ENCODE peak calls at places on chromosomes 4 and X, in eight cellular contexts. One of them, this sample, is unnamed.

GRCh38 chr4:46254788-46255187 is 130.9 kb upstream of the GABRG1 start:
- DNase-seq in MM.1S: peak
- DNase-seq in brain microvascular endothelial cell: no peak
- DNase-seq in endothelial cell of umbilical vein: no peak
- DNase-seq in suprapubic skin: no peak
- DNase-seq in cardiac fibroblast: no peak
- DNase-seq in AG10803: no peak
- DNase-seq in spleen: no peak
- DNase-seq in this sample: no peak

GRCh38 chr4:153519677-153520076 is 53.5 kb downstream of the TMEM131L start:
- DNase-seq in cardiac fibroblast: no peak
- DNase-seq in brain microvascular endothelial cell: no peak
- DNase-seq in AG10803: no peak
- DNase-seq in endothelial cell of umbilical vein: no peak
- DNase-seq in MM.1S: no peak
- DNase-seq in suprapubic skin: no peak
- DNase-seq in spleen: no peak
- DNase-seq in this sample: no peak

GRCh38 chr4:15144249-15144966 is 142.1 kb downstream of the CPEB2 start:
- DNase-seq in endothelial cell of umbilical vein: no peak
- DNase-seq in spleen: no peak
- DNase-seq in cardiac fibroblast: peak
- DNase-seq in suprapubic skin: no peak
- DNase-seq in AG10803: no peak
- DNase-seq in MM.1S: no peak
- DNase-seq in brain microvascular endothelial cell: no peak
- DNase-seq in this sample: no peak

GRCh38 chr4:189124149-189124758 is 816.4 kb upstream of the FRG1 start:
- DNase-seq in AG10803: peak
- DNase-seq in endothelial cell of umbilical vein: no peak
- DNase-seq in spleen: no peak
- DNase-seq in cardiac fibroblast: peak
- DNase-seq in MM.1S: peak
- DNase-seq in suprapubic skin: no peak
- DNase-seq in brain microvascular endothelial cell: peak
- DNase-seq in this sample: no peak

GRCh38 chr4:80387390-80388283 is 52.1 kb downstream of the CFAP299 start:
- DNase-seq in brain microvascular endothelial cell: no peak
- DNase-seq in MM.1S: no peak
- DNase-seq in cardiac fibroblast: no peak
- DNase-seq in spleen: no peak
- DNase-seq in endothelial cell of umbilical vein: no peak
- DNase-seq in AG10803: no peak
- DNase-seq in suprapubic skin: no peak
- DNase-seq in this sample: no peak

GRCh38 chr4:73868206-73869129 is 725 bp upstream of the CXCL1 start:
- DNase-seq in suprapubic skin: no peak
- DNase-seq in endothelial cell of umbilical vein: peak
- DNase-seq in AG10803: no peak
- DNase-seq in MM.1S: no peak
- DNase-seq in spleen: no peak
- DNase-seq in cardiac fibroblast: peak
- DNase-seq in brain microvascular endothelial cell: no peak
- DNase-seq in this sample: no peak

GRCh38 chr4:69823481-69824186 is 36.3 kb downstream of the SULT1E1 start:
- DNase-seq in spleen: peak
- DNase-seq in brain microvascular endothelial cell: peak
- DNase-seq in endothelial cell of umbilical vein: peak
- DNase-seq in AG10803: peak
- DNase-seq in suprapubic skin: no peak
- DNase-seq in cardiac fibroblast: peak
- DNase-seq in MM.1S: peak
- DNase-seq in this sample: no peak

GRCh38 chrX:155434906-155435743 is 23.3 kb downstream of the F8A3 start:
- DNase-seq in MM.1S: no peak
- DNase-seq in brain microvascular endothelial cell: no peak
- DNase-seq in endothelial cell of umbilical vein: no peak
- DNase-seq in cardiac fibroblast: no peak
- DNase-seq in spleen: no peak
- DNase-seq in AG10803: no peak
- DNase-seq in suprapubic skin: no peak
- DNase-seq in this sample: no peak

GRCh38 chr4:44671636-44672035 is 6.6 kb upstream of the GUF1 start:
- DNase-seq in endothelial cell of umbilical vein: no peak
- DNase-seq in cardiac fibroblast: no peak
- DNase-seq in MM.1S: no peak
- DNase-seq in suprapubic skin: no peak
- DNase-seq in AG10803: no peak
- DNase-seq in brain microvascular endothelial cell: no peak
- DNase-seq in spleen: no peak
- DNase-seq in this sample: no peak

GRCh38 chrX:91066104-91066503 is 368.5 kb upstream of the PABPC5 start:
- DNase-seq in spleen: no peak
- DNase-seq in suprapubic skin: no peak
- DNase-seq in MM.1S: no peak
- DNase-seq in cardiac fibroblast: no peak
- DNase-seq in endothelial cell of umbilical vein: no peak
- DNase-seq in brain microvascular endothelial cell: no peak
- DNase-seq in AG10803: no peak
- DNase-seq in this sample: no peak

GRCh38 chrX:132022115-132022862 is 813 bp upstream of the STK26 start:
- DNase-seq in brain microvascular endothelial cell: no peak
- DNase-seq in spleen: no peak
- DNase-seq in MM.1S: peak
- DNase-seq in endothelial cell of umbilical vein: peak
- DNase-seq in suprapubic skin: no peak
- DNase-seq in AG10803: no peak
- DNase-seq in cardiac fibroblast: peak
- DNase-seq in this sample: no peak

DNA sequence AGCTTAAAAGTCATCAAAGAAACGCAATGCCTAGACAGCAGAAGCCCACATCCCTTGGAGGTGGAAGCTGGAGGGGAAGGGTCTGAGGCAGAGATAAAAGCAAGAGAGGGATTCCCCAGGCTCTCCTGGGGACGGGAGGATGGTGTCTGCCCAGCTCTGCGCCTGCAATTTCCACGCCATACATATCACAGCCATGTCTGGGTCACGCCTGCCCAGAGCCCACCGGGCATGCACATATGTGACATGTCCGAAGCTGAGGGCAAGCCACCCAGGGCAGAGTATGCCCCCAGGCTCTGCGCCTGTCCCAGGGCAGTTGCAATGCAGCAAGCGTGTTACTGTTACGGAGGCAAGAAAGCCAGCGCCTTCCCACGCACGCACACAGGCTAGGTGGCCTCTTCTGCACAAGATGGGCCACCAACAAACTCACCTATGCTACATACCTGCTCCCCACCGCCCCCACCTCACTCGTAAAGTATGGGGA is 1.2 kb downstream of the FGF13 start:
- DNase-seq in AG10803: no peak
- DNase-seq in suprapubic skin: no peak
- DNase-seq in spleen: peak
- DNase-seq in endothelial cell of umbilical vein: no peak
- DNase-seq in MM.1S: no peak
- DNase-seq in brain microvascular endothelial cell: no peak
- DNase-seq in cardiac fibroblast: no peak
- DNase-seq in this sample: no peak
- H3K4me3 ChIP-seq in AG10803: peak
- H3K4me3 ChIP-seq in suprapubic skin: peak
- H3K4me3 ChIP-seq in spleen: peak
- H3K4me3 ChIP-seq in endothelial cell of umbilical vein: no peak
- H3K4me3 ChIP-seq in MM.1S: peak
- H3K4me3 ChIP-seq in brain microvascular endothelial cell: peak
- H3K4me3 ChIP-seq in cardiac fibroblast: no peak
- H3K4me3 ChIP-seq in this sample: no peak

GRCh38 chr4:181578911-181579310 is 664.3 kb upstream of the TENM3 start:
- DNase-seq in spleen: no peak
- DNase-seq in suprapubic skin: no peak
- DNase-seq in AG10803: no peak
- DNase-seq in endothelial cell of umbilical vein: no peak
- DNase-seq in MM.1S: no peak
- DNase-seq in cardiac fibroblast: no peak
- DNase-seq in brain microvascular endothelial cell: no peak
- DNase-seq in this sample: no peak

DNA sequence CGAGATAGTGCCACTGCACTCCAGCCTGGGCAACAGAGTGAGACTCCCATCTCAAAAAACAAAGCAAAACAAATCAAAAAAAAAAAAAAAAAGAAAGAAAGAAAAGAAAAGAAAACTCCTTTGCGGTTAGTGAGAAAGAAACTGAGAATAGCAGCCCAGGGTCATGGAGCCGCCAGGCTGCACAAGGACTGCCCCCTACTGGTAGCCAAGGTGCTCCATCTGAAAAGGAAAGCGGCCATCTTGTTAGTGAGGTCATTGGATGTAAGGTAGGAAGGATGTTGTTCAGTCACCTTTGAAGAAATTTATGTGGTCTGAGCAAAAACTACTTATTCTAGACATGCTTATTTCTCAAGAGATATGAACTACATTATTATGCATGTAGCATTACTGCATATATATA is 660.6 kb upstream of the TENM3 start:
- DNase-seq in endothelial cell of umbilical vein: no peak
- DNase-seq in cardiac fibroblast: no peak
- DNase-seq in AG10803: no peak
- DNase-seq in suprapubic skin: no peak
- DNase-seq in spleen: no peak
- DNase-seq in brain microvascular endothelial cell: no peak
- DNase-seq in MM.1S: no peak
- DNase-seq in this sample: no peak
- TF ChIP-seq CTCF in endothelial cell of umbilical vein: no peak
- TF ChIP-seq CTCF in cardiac fibroblast: peak
- TF ChIP-seq CTCF in AG10803: no peak
- TF ChIP-seq CTCF in suprapubic skin: no peak
- TF ChIP-seq CTCF in spleen: no peak
- TF ChIP-seq CTCF in brain microvascular endothelial cell: peak
- TF ChIP-seq CTCF in MM.1S: no peak
- TF ChIP-seq CTCF in this sample: no peak

DNA sequence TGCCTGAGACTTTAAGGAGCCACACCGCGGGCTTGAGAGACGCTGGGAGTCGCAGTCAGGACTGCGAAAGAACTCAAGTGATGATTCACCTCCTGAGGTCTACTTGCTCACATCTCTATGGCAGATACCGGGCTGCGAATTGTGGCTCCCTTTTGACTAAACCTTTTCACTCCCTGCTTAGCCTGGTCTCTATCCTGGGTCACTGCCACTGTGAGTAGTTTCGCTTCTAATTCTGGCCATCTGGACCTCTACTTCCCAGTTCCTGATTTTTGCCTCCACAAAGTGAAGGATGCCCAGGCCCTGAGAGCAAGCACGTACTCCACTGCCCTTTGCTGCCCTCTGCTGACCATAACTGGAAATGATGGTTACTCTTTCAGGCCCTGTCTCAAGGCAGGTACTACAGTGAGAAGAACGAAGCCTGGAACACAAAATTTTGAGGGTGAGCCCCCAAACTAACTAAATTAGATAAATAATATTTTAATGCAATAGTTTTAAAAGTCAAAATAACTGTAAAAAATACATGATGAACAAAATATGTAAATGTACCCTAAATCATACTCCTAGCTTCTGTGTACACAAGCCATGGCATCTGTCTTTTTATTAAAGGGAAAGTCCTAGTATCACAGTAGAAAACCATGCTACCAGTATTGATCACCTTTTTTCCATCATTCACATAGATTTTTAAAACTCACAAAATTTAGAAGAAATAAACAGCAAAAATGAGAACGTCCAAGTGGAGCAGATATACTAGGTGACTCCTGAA is 16.7 kb downstream of the MAD2L1 start:
- DNase-seq in spleen: peak
- DNase-seq in cardiac fibroblast: peak
- DNase-seq in suprapubic skin: peak
- DNase-seq in MM.1S: peak
- DNase-seq in endothelial cell of umbilical vein: peak
- DNase-seq in AG10803: peak
- DNase-seq in brain microvascular endothelial cell: peak
- DNase-seq in this sample: no peak
- H3K4me3 ChIP-seq in spleen: no peak
- H3K4me3 ChIP-seq in cardiac fibroblast: peak
- H3K4me3 ChIP-seq in suprapubic skin: peak
- H3K4me3 ChIP-seq in MM.1S: no peak
- H3K4me3 ChIP-seq in endothelial cell of umbilical vein: no peak
- H3K4me3 ChIP-seq in AG10803: peak
- H3K4me3 ChIP-seq in brain microvascular endothelial cell: peak
- H3K4me3 ChIP-seq in this sample: peak

GRCh38 chrX:134929813-134930212 is 61.0 kb upstream of the SMIM10 start:
- DNase-seq in cardiac fibroblast: no peak
- DNase-seq in MM.1S: no peak
- DNase-seq in endothelial cell of umbilical vein: no peak
- DNase-seq in brain microvascular endothelial cell: no peak
- DNase-seq in suprapubic skin: no peak
- DNase-seq in AG10803: no peak
- DNase-seq in spleen: no peak
- DNase-seq in this sample: no peak

GRCh38 chrX:134932528-134933217 is 58.1 kb upstream of the SMIM10 start:
- DNase-seq in brain microvascular endothelial cell: peak
- DNase-seq in cardiac fibroblast: peak
- DNase-seq in endothelial cell of umbilical vein: no peak
- DNase-seq in AG10803: peak
- DNase-seq in suprapubic skin: no peak
- DNase-seq in spleen: no peak
- DNase-seq in MM.1S: no peak
- DNase-seq in this sample: peak

GRCh38 chrX:134930501-134930900 is 60.3 kb upstream of the SMIM10 start:
- DNase-seq in brain microvascular endothelial cell: no peak
- DNase-seq in cardiac fibroblast: no peak
- DNase-seq in MM.1S: no peak
- DNase-seq in suprapubic skin: no peak
- DNase-seq in spleen: no peak
- DNase-seq in AG10803: no peak
- DNase-seq in endothelial cell of umbilical vein: no peak
- DNase-seq in this sample: no peak

GRCh38 chrX:134933248-134933647 is 57.5 kb upstream of the SMIM10 start:
- DNase-seq in AG10803: no peak
- DNase-seq in brain microvascular endothelial cell: no peak
- DNase-seq in spleen: no peak
- DNase-seq in endothelial cell of umbilical vein: no peak
- DNase-seq in cardiac fibroblast: peak
- DNase-seq in MM.1S: no peak
- DNase-seq in suprapubic skin: no peak
- DNase-seq in this sample: no peak

DNA sequence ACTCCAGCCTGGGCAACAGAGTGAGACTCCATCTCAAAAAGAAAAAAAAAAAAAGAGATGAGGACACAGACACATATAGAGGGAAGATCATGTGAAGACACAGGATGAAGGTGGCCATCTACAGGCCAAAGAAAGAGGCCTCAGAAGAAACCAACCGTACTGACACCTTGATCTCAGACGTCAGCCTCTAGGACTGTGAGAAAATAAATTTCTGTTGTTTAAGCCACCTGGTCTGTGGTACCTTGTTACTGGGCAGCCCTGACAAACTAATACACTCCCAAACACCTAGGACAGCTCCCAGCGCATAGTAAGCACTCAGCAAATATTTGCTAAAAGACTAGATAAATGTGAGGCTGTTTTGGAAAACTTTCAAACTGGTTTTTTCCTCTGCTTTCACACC is 59.2 kb upstream of the SMIM10 start:
- DNase-seq in brain microvascular endothelial cell: no peak
- DNase-seq in endothelial cell of umbilical vein: no peak
- DNase-seq in spleen: no peak
- DNase-seq in MM.1S: no peak
- DNase-seq in AG10803: no peak
- DNase-seq in suprapubic skin: no peak
- DNase-seq in cardiac fibroblast: no peak
- DNase-seq in this sample: no peak
- TF ChIP-seq CTCF in brain microvascular endothelial cell: no peak
- TF ChIP-seq CTCF in endothelial cell of umbilical vein: no peak
- TF ChIP-seq CTCF in spleen: no peak
- TF ChIP-seq CTCF in MM.1S: no peak
- TF ChIP-seq CTCF in AG10803: no peak
- TF ChIP-seq CTCF in suprapubic skin: no peak
- TF ChIP-seq CTCF in cardiac fibroblast: peak
- TF ChIP-seq CTCF in this sample: no peak